ENCODE peak calls at places on chromosomes 12 and 14, in nine cellular contexts. S, G, V, I, D, Y, Z, H and J are unnamed samples.
A peak's percentile ranks its signal among the peaks of the same experiment; 100 is the strongest.

GRCh38 chr12:52190860-52191729 is 719 bp downstream of the KRT80 start:
- DNase-seq in S (no peak), G (no peak), V (no peak), I (peak; percentile 35), D (no peak), Y (no peak), Z (no peak), H (peak; percentile 51), J (no peak)

GRCh38 chr14:62015248-62015647 is 253.0 kb downstream of the SNAPC1 start:
- DNase-seq in S (no peak), G (no peak), V (no peak), I (peak; percentile 45), D (no peak), Y (no peak), Z (no peak), H (peak; percentile 39), J (no peak)

GRCh38 chr14:106848330-106849121 is 1322.1 kb downstream of the TMEM121 start:
- DNase-seq in S (no peak), G (no peak), V (no peak), I (no peak), D (no peak), Y (no peak), Z (no peak), H (peak; percentile 86), J (no peak)

GRCh38 chr12:119840617-119841016 is 36.5 kb downstream of the CIT start:
- DNase-seq in S (no peak), G (no peak), V (no peak), I (no peak), D (no peak), Y (no peak), Z (no peak), H (no peak), J (no peak)

GRCh38 chr12:119864591-119864990 is 12.5 kb downstream of the CIT start:
- DNase-seq in S (no peak), G (no peak), V (no peak), I (no peak), D (no peak), Y (no peak), Z (no peak), H (no peak), J (no peak)

GRCh38 chr14:55867726-55868125 is 250.5 kb upstream of the PELI2 start:
- DNase-seq in S (no peak), G (no peak), V (no peak), I (peak; percentile 52), D (no peak), Y (no peak), Z (no peak), H (peak; percentile 80), J (no peak)

GRCh38 chr12:106090586-106091411 is 48.0 kb downstream of the NUAK1 start:
- DNase-seq in S (no peak), G (peak; percentile 93), V (no peak), I (peak; percentile 86), D (no peak), Y (no peak), Z (no peak), H (peak; percentile 80), J (no peak)

GRCh38 chr14:80003138-80003537 is 208.2 kb downstream of the DIO2 start:
- DNase-seq in S (no peak), G (no peak), V (no peak), I (peak; percentile 67), D (no peak), Y (no peak), Z (no peak), H (peak; percentile 89), J (no peak)

GRCh38 chr12:85708775-85709174 is 127.4 kb downstream of the RASSF9 start:
- DNase-seq in S (no peak), G (no peak), V (no peak), I (no peak), D (no peak), Y (no peak), Z (no peak), H (no peak), J (no peak)

GRCh38 chr14:104156142-104156541 is 17.8 kb downstream of the KIF26A start:
- DNase-seq in S (no peak), G (no peak), V (no peak), I (no peak), D (no peak), Y (no peak), Z (no peak), H (no peak), J (no peak)
- H3K9me3 ChIP-seq in S (no peaks in the 10 kb centered on the region), G (no peaks in the 10 kb centered on the region), V (no peaks in the 10 kb centered on the region), I (peaks cover 3% of the 10 kb centered on the region), D (no peaks in the 10 kb centered on the region), Y (no peaks in the 10 kb centered on the region), Z (no peaks in the 10 kb centered on the region), H (no peaks in the 10 kb centered on the region), J (no peaks in the 10 kb centered on the region)

DNA sequence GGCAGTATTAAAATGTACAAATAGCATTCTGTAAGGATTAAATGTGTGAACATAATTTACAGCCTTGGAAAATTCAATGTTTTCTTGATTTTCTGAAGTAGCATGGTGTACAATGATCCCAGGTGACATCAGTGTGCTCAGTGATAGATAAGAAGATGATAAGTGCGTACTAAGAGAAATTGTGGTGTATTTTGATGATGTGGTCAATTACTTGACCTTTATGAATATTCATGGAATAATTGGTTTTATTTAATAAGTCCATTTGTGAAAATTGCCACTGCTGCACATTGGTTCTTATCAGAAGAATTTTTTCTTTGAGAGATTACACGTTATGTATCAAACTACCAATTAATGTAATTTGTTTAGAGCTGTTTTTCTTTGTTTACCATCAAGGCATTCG is 128.8 kb downstream of the FOXG1 start:
- DNase-seq in S (no peak), G (no peak), V (no peak), I (no peak), D (no peak), Y (no peak), Z (no peak), H (no peak), J (no peak)
- H3K9me3 ChIP-seq in S (no peaks in the 10 kb centered on the region), G (no peaks in the 10 kb centered on the region), V (no peaks in the 10 kb centered on the region), I (no peaks in the 10 kb centered on the region), D (no peaks in the 10 kb centered on the region), Y (no peaks in the 10 kb centered on the region), Z (no peaks in the 10 kb centered on the region), H (no peaks in the 10 kb centered on the region), J (no peaks in the 10 kb centered on the region)

DNA sequence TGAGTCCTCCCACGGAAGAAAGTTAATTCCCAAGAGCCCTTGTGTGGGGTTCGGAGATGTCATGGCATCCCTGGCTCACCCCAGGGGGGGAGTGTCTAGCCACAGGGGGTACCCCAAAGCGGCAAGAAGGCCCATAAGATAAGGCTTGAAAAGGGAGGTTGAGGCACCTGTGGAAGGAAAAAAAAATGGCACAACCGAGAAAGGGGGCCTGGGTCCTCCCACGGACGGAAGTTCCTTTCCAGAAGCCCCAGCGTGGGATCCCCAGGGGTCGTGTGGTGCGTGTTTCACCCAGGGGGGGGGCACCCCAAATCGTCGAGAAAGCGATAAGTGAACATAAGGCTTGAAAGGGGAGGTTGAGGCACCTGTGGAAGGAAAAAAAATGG is 266.7 kb downstream of the ALG10 start:
- DNase-seq in S (no peak), G (no peak), V (no peak), I (no peak), D (no peak), Y (no peak), Z (no peak), H (no peak), J (no peak)
- H3K9me3 ChIP-seq in S (peaks cover 83% of the 10 kb centered on the region), G (peaks cover 3% of the 10 kb centered on the region), V (peaks cover 55% of the 10 kb centered on the region), I (peaks cover 63% of the 10 kb centered on the region), D (peaks cover 2% of the 10 kb centered on the region), Y (no peaks in the 10 kb centered on the region), Z (peaks cover 100% of the 10 kb centered on the region), H (peaks cover 6% of the 10 kb centered on the region), J (peaks cover 21% of the 10 kb centered on the region)

GRCh38 chr14:85315290-85315689 is 214.7 kb upstream of the FLRT2 start:
- DNase-seq in S (no peak), G (no peak), V (no peak), I (no peak), D (no peak), Y (no peak), Z (no peak), H (no peak), J (peak; percentile 5)
- H3K9me3 ChIP-seq in S (no peaks in the 10 kb centered on the region), G (no peaks in the 10 kb centered on the region), V (no peaks in the 10 kb centered on the region), I (no peaks in the 10 kb centered on the region), D (no peaks in the 10 kb centered on the region), Y (no peaks in the 10 kb centered on the region), Z (no peaks in the 10 kb centered on the region), H (peaks cover 4% of the 10 kb centered on the region), J (no peaks in the 10 kb centered on the region)

GRCh38 chr14:70436867-70437266 is 15.1 kb upstream of the ADAM21 start:
- DNase-seq in S (no peak), G (no peak), V (no peak), I (no peak), D (no peak), Y (no peak), Z (no peak), H (no peak), J (no peak)

GRCh38 chr14:70442750-70443149 is 9.2 kb upstream of the ADAM21 start:
- DNase-seq in S (no peak), G (no peak), V (no peak), I (no peak), D (no peak), Y (no peak), Z (no peak), H (no peak), J (no peak)

DNA sequence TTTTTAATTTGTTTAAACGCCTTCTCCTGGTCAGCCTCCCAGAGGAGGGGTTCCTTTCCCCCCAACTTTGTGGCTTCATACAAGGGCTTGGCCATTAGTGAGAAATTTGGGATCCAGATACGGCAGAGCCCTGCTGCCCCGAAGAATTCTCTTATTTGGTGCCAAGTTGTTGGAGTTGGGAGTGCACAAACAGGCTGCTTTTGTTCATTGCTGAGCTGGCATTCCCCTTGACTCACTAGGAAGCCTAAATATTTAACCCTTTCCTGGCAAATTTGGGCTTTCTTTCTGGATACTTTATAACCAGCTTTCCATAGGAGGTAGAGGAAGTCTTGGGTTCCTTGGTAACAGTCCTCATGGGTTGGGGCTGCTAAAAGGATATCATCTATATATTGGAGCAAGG is 10.3 kb upstream of the ADAM21 start:
- DNase-seq in S (no peak), G (no peak), V (no peak), I (no peak), D (no peak), Y (no peak), Z (no peak), H (no peak), J (no peak)
- H3K9me3 ChIP-seq in S (peaks cover 34% of the 10 kb centered on the region), G (no peaks in the 10 kb centered on the region), V (peaks cover 58% of the 10 kb centered on the region), I (peaks cover 20% of the 10 kb centered on the region), D (peaks cover 8% of the 10 kb centered on the region), Y (peaks cover 5% of the 10 kb centered on the region), Z (peaks cover 78% of the 10 kb centered on the region), H (peaks cover 14% of the 10 kb centered on the region), J (no peaks in the 10 kb centered on the region)

GRCh38 chr12:6644903-6645302 is 2.3 kb downstream of the ACRBP start:
- DNase-seq in S (no peak), G (no peak), V (no peak), I (no peak), D (no peak), Y (no peak), Z (no peak), H (no peak), J (peak; percentile 57)

GRCh38 chr12:6647083-6647604 is at the start of gene ACRBP:
- DNase-seq in S (peak; percentile 83), G (peak; percentile 90), V (peak; percentile 85), I (peak; percentile 14), D (peak; percentile 25), Y (no peak), Z (peak; percentile 85), H (no peak), J (peak; percentile 87)

GRCh38 chr12:6646276-6647082 is 753 bp downstream of the ACRBP start:
- DNase-seq in S (no peak), G (no peak), V (no peak), I (no peak), D (no peak), Y (no peak), Z (no peak), H (no peak), J (no peak)

GRCh38 chr12:6643569-6644256 is 3.5 kb downstream of the ACRBP start:
- DNase-seq in S (no peak), G (no peak), V (no peak), I (no peak), D (no peak), Y (no peak), Z (no peak), H (no peak), J (no peak)

GRCh38 chr12:6644257-6644596 is 3.0 kb downstream of the ACRBP start:
- DNase-seq in S (no peak), G (no peak), V (no peak), I (no peak), D (no peak), Y (no peak), Z (no peak), H (no peak), J (no peak)
- H3K9me3 ChIP-seq in S (no peaks in the 10 kb centered on the region), G (no peaks in the 10 kb centered on the region), V (peaks cover 12% of the 10 kb centered on the region), I (peaks cover 19% of the 10 kb centered on the region), D (no peaks in the 10 kb centered on the region), Y (no peaks in the 10 kb centered on the region), Z (no peaks in the 10 kb centered on the region), H (no peaks in the 10 kb centered on the region), J (no peaks in the 10 kb centered on the region)